ENCODE peak calls at places on chromosome 4, in four cellular contexts. One of them, this sample, is unnamed.

GRCh38 chr4:113502476-113502875 is 259.1 kb downstream of the CAMK2D start:
- DNase-seq in adrenal gland: no peak
- DNase-seq in H1: no peak
- DNase-seq in ovary: no peak
- DNase-seq in this sample: no peak

GRCh38 chr4:136680271-136680670 is 852.0 kb downstream of the PCDH18 start:
- DNase-seq in H1: no peak
- DNase-seq in ovary: no peak
- DNase-seq in adrenal gland: no peak
- DNase-seq in this sample: no peak

GRCh38 chr4:165016971-165017370 is 14.8 kb upstream of the TRIM60 start:
- DNase-seq in adrenal gland: no peak
- DNase-seq in ovary: no peak
- DNase-seq in H1: peak; percentile 66
- DNase-seq in this sample: no peak

GRCh38 chr4:47784222-47784621 is 53.6 kb downstream of the CORIN start:
- DNase-seq in H1: no peak
- DNase-seq in ovary: no peak
- DNase-seq in adrenal gland: no peak
- DNase-seq in this sample: no peak

GRCh38 chr4:74364649-74365491 is at the start of gene EREG:
- DNase-seq in ovary: no peak
- DNase-seq in adrenal gland: no peak
- DNase-seq in H1: peak; percentile 84
- DNase-seq in this sample: peak; percentile 82

GRCh38 chr4:88255111-88255510 is 29.2 kb downstream of the PPM1K start:
- DNase-seq in H1: no peak
- DNase-seq in ovary: no peak
- DNase-seq in adrenal gland: no peak
- DNase-seq in this sample: no peak

GRCh38 chr4:83362492-83363329 is 28.1 kb upstream of the HPSE start:
- DNase-seq in H1: no peak
- DNase-seq in ovary: no peak
- DNase-seq in adrenal gland: no peak
- DNase-seq in this sample: no peak

GRCh38 chr4:155342142-155342541 is 34.6 kb downstream of the MAP9 start:
- DNase-seq in ovary: no peak
- DNase-seq in H1: no peak
- DNase-seq in adrenal gland: no peak
- DNase-seq in this sample: no peak

DNA sequence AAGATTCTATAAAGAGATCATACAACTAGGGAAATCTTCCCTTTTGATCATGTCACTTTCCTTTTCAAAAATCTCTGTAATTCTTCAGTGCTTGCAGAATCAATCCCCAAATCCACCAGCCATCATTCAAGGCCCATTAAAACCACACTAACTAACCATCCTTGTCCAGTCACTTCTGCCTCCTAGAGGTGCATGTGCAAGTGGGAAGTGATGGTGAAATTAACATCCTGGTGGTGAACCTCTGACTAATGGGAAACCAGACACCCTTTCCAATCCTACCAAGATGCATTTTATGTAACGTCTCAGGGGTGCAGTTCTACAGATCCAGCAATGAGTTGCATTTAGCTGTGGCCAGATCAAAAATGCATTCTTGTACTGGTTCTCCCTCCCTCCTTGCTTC is 341.8 kb downstream of the RAPGEF2 start:
- DNase-seq in ovary: no peak
- DNase-seq in H1: no peak
- DNase-seq in adrenal gland: no peak
- DNase-seq in this sample: no peak
- TF ChIP-seq CTCF in ovary: no peak
- TF ChIP-seq CTCF in H1: peak; percentile 29
- TF ChIP-seq CTCF in adrenal gland: no peak
- TF ChIP-seq CTCF in this sample: no peak

GRCh38 chr4:37699874-37700481 is 13.8 kb upstream of the RELL1 start:
- DNase-seq in H1: no peak
- DNase-seq in adrenal gland: no peak
- DNase-seq in ovary: no peak
- DNase-seq in this sample: no peak
- TF ChIP-seq POLR2A in H1: no peak
- TF ChIP-seq POLR2A in adrenal gland: no peak
- TF ChIP-seq POLR2A in ovary: no peak
- TF ChIP-seq POLR2A in this sample: no peak

DNA sequence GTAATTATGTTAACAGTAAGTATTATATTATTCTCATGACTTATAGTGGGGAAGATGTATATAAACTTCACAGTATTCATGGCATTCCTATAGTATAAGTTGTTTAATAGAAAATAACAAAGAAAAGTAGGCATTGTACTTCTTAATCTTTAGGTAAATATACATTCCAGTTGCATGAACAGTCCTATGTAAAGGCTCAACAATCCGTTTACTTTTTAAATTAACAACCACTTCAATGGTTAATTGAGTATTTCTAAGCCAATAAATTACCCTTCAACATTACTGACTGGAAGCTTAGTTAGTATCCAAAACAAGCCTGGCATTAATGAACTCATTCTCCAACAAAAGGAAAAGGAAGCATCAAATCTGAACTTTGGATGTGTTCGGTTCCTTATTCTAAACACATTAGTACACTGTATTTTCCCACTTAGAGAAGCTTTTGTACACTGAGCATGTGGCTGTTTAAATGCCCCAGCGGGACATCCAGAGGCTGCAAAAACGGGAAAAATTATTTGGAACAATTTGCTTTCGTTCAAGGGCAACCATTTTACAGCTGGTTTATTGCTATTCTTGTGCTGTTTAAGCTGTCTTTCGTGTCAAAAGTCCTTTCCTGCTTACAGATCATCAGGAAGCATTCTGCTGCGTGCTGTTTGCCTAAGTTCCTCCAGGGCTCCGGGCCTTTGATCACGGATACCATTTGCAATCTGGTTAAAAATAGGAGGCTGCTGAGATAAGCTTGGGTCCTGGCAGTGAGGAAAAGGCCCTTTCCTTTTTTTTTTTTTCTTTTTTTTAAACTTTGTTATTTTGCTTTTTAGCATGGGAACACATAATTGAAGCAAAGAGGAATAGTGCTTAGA is 460.3 kb downstream of the SPRY1 start:
- DNase-seq in H1: no peak
- DNase-seq in ovary: peak; percentile 60
- DNase-seq in adrenal gland: peak; percentile 35
- DNase-seq in this sample: no peak
- TF ChIP-seq CTCF in H1: peak; percentile 30
- TF ChIP-seq CTCF in ovary: no peak
- TF ChIP-seq CTCF in adrenal gland: peak; percentile 46
- TF ChIP-seq CTCF in this sample: no peak

GRCh38 chr4:17576932-17577659 is at the start of gene LAP3:
- DNase-seq in H1: peak; percentile 100
- DNase-seq in ovary: peak; percentile 96
- DNase-seq in adrenal gland: peak; percentile 99
- DNase-seq in this sample: peak; percentile 100
- TF ChIP-seq POLR2A in H1: peak; percentile 89
- TF ChIP-seq POLR2A in ovary: peak; percentile 63
- TF ChIP-seq POLR2A in adrenal gland: peak; percentile 94
- TF ChIP-seq POLR2A in this sample: no peak

DNA sequence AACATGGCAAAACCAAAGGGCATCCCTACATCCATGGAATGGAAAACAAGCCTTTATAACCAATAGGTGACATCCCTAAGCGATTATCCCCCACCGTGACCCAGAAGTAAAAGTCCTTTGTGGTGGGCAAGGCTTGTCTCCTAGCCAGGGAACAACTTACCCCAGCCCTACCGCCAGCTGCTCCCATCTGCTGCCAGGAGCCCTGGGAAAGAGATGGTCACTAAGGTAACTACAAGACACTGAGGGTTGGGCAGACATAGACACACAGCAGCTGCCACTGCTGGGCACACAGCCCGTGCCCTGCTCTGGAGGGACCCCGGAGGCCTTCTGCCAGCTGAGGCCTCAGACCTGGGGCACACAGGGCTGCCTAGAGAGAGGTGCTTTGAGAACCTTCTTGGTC is 52.9 kb upstream of the PROM1 start:
- DNase-seq in H1: no peak
- DNase-seq in adrenal gland: no peak
- DNase-seq in ovary: no peak
- DNase-seq in this sample: no peak
- TF ChIP-seq CTCF in H1: no peak
- TF ChIP-seq CTCF in adrenal gland: no peak
- TF ChIP-seq CTCF in ovary: no peak
- TF ChIP-seq CTCF in this sample: no peak

DNA sequence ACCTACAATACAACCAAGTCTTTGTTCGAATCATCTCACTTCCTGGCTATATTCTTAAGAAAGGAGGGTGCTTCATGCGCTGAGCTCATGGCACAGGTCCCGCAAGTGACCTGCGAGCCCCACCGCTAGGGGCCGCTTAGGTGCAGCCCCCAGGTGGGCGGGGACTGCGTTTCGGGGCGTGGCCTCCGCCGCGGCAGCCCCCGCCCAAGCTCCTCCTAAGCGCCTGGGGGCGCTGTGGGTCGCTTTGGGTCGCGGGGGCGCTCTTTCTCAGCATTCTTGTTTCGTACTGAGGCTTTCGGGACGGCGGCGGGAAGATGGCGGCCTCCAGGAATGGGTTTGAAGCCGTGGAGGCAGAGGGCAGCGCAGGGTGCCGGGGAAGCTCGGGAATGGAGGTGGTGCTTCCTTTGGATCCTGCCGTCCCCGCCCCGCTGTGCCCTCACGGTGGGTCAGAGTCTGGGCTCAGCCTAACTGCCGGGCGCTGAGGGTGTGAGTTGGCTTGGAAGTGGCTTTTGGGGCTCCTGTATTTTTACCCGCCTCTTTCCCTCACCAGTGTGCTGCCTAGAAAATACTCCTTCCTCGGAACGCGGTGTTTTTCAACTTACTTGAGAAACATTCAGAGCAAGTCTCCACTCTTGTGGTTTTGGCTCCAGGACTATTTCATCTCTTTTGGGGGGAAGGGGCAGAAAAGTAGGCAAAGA is at the start of gene ZCCHC4:
- DNase-seq in ovary: peak; percentile 84
- DNase-seq in adrenal gland: peak; percentile 89
- DNase-seq in H1: peak; percentile 94
- DNase-seq in this sample: peak; percentile 97
- TF ChIP-seq POLR2A in ovary: peak; percentile 19
- TF ChIP-seq POLR2A in adrenal gland: no peak
- TF ChIP-seq POLR2A in H1: peak; percentile 94
- TF ChIP-seq POLR2A in this sample: no peak

GRCh38 chr4:141118381-141118780 is 14.9 kb downstream of the RNF150 start:
- DNase-seq in H1: no peak
- DNase-seq in adrenal gland: no peak
- DNase-seq in ovary: no peak
- DNase-seq in this sample: no peak
- TF ChIP-seq CTCF in H1: no peak
- TF ChIP-seq CTCF in adrenal gland: no peak
- TF ChIP-seq CTCF in ovary: no peak
- TF ChIP-seq CTCF in this sample: no peak

GRCh38 chr4:151766691-151767090 is 5.9 kb upstream of the GATB start:
- DNase-seq in ovary: no peak
- DNase-seq in adrenal gland: no peak
- DNase-seq in H1: no peak
- DNase-seq in this sample: no peak

GRCh38 chr4:151760713-151761661 is at the start of gene GATB:
- DNase-seq in H1: peak; percentile 93
- DNase-seq in ovary: peak; percentile 89
- DNase-seq in adrenal gland: peak; percentile 91
- DNase-seq in this sample: peak; percentile 96
- TF ChIP-seq POLR2A in H1: peak; percentile 94
- TF ChIP-seq POLR2A in ovary: no peak
- TF ChIP-seq POLR2A in adrenal gland: no peak
- TF ChIP-seq POLR2A in this sample: no peak